ENCODE peak calls at places on chromosome 13, in seven cellular contexts. Q, G, X, O, P, F and A are unnamed samples.

GRCh38 chr13:50422181-50423148 is 407.2 kb downstream of the KCNRG start:
- DNase-seq in X (no peak), O (no peak), Q (no peak), G (no peak), F (no peak), P (no peak), A (no peak)

GRCh38 chr13:77918391-77919261 is at the start of gene EDNRB:
- DNase-seq in O (peak), G (no peak), P (peak), Q (peak), F (peak), X (no peak), A (peak)

GRCh38 chr13:21001471-21001870 is 59.9 kb downstream of the LATS2 start:
- DNase-seq in F (no peak), Q (no peak), X (no peak), O (no peak), P (no peak), G (no peak), A (no peak)

GRCh38 chr13:113220877-113221276 is 11.5 kb downstream of the CUL4A start:
- DNase-seq in O (peak), X (peak), F (no peak), P (no peak), Q (peak), G (no peak), A (no peak)

GRCh38 chr13:79361299-79361698 is 44.8 kb downstream of the RBM26 start:
- DNase-seq in G (no peak), P (no peak), O (no peak), F (peak), Q (no peak), X (no peak), A (no peak)

GRCh38 chr13:111658150-111659100 is 338.0 kb downstream of the TEX29 start:
- DNase-seq in O (no peak), G (no peak), F (no peak), X (no peak), Q (no peak), P (no peak), A (peak)

GRCh38 chr13:39347926-39348901 is 254.8 kb downstream of the LHFPL6 start:
- DNase-seq in O (peak), X (no peak), P (no peak), G (no peak), Q (no peak), F (no peak), A (no peak)

GRCh38 chr13:22252281-22252830 is 581.5 kb downstream of the FGF9 start:
- DNase-seq in Q (no peak), P (no peak), G (no peak), F (no peak), O (no peak), X (no peak), A (no peak)

GRCh38 chr13:41428155-41428554 is 29.2 kb upstream of the RGCC start:
- DNase-seq in Q (no peak), O (no peak), X (peak), P (no peak), F (no peak), G (no peak), A (peak)

GRCh38 chr13:50636007-50636704 is 207.3 kb downstream of the DLEU7 start:
- DNase-seq in P (no peak), X (no peak), G (no peak), F (no peak), O (no peak), Q (no peak), A (no peak)

GRCh38 chr13:94192576-94192975 is 286.9 kb downstream of the DCT start:
- DNase-seq in X (no peak), G (no peak), F (peak), Q (no peak), O (no peak), P (no peak), A (peak)
- TF ChIP-seq CTCF in X (no peak), G (no peak), F (peak), Q (peak), O (peak), P (peak), A (peak)

GRCh38 chr13:99196466-99197256 is 4.0 kb upstream of the UBAC2 start:
- DNase-seq in G (no peak), Q (no peak), X (no peak), O (no peak), P (no peak), F (peak), A (no peak)
- TF ChIP-seq CTCF in G (peak), Q (peak), X (peak), O (no peak), P (peak), F (peak), A (no peak)

DNA sequence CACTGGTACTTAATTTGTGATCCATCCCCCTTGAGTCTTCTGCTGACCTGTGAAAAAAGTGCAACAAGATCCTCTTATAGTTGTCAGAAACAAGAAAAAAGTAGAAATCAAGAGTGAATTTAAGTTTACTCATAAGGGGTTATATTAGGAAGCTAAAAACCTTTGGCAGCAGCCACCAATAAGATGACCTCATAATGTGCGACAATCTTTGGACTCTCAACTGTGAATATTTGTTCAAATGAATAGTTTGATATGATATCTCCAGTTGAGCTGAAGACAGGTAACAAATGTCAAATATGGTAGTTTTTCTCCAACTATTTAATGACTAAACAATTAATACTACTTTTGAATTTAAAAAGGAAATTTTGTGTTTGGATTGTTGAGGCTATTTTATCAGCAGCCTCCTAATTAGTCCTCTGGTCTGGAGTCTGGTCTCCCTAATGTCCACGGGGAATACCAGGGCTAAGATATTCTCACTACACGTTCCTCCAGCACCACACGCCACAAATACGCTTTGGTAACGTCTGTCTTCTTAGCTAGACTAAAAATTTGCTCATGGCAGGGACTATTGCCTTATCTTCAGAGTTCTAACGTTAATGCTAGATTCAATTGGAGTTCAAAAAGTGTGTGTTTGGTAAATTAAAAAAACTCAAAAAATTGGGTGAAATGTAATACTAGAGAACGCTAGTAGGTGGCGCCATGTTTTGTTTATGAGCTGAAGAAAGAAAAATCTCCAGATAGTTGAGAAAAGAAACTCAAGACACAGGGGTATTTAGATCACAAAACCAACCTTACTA is 51.0 kb upstream of the PDX1 start:
- DNase-seq in G (no peak), P (no peak), O (no peak), X (no peak), Q (peak), F (no peak), A (no peak)
- TF ChIP-seq CTCF in G (peak), P (peak), O (peak), X (peak), Q (peak), F (peak), A (peak)

GRCh38 chr13:37662624-37663023 is 64.1 kb upstream of the POSTN start:
- DNase-seq in Q (no peak), O (no peak), P (no peak), X (no peak), F (no peak), G (no peak), A (no peak)
- TF ChIP-seq CTCF in Q (no peak), O (no peak), P (no peak), X (no peak), F (no peak), G (no peak), A (no peak)

GRCh38 chr13:102800145-102801041 is 1.5 kb downstream of the BIVM start:
- DNase-seq in Q (peak), P (peak), F (peak), X (peak), G (peak), O (peak), A (peak)
- TF ChIP-seq CTCF in Q (peak), P (peak), F (peak), X (peak), G (peak), O (peak), A (peak)